ENCODE peak calls at places on chromosomes 5 and 9, in five cellular contexts. K, O, T, E and U are unnamed samples.

GRCh38 chr5:172859966-172860365 is 25.9 kb downstream of the ERGIC1 start:
- DNase-seq in K (no peak), O (no peak), T (no peak), E (peak; percentile 13), U (no peak)

GRCh38 chr5:160021818-160022446 is 13.0 kb downstream of the TTC1 start:
- DNase-seq in O (peak; percentile 71), K (peak; percentile 62), E (peak; percentile 81), T (no peak), U (no peak)

GRCh38 chr9:28758346-28758745 is 1185.1 kb upstream of the C9orf72 start:
- DNase-seq in E (no peak), T (no peak), O (no peak), K (no peak), U (no peak)

GRCh38 chr9:77866882-77867281 is 164.7 kb downstream of the GNAQ start:
- DNase-seq in O (no peak), E (no peak), K (no peak), T (no peak), U (no peak)

GRCh38 chr5:61123145-61123544 is 39.1 kb downstream of the SMIM15 start:
- DNase-seq in K (peak; percentile 27), T (no peak), O (no peak), E (peak; percentile 13), U (no peak)

GRCh38 chr5:39775058-39775457 is 350.3 kb upstream of the DAB2 start:
- DNase-seq in K (no peak), E (peak; percentile 48), O (no peak), T (no peak), U (no peak)

GRCh38 chr9:2809692-2810423 is 34.0 kb downstream of the PUM3 start:
- DNase-seq in T (no peak), O (no peak), K (no peak), E (peak; percentile 29), U (no peak)

GRCh38 chr5:9540791-9541190 is 5.1 kb downstream of the SEMA5A start:
- DNase-seq in T (no peak), O (no peak), E (no peak), K (no peak), U (no peak)

GRCh38 chr5:97181856-97182545 is 1.0 kb downstream of the RIOK2 start:
- DNase-seq in E (no peak), T (no peak), K (no peak), O (no peak), U (no peak)

GRCh38 chr9:35733109-35733541 is 659 bp downstream of the CREB3 start:
- DNase-seq in O (no peak), T (no peak), K (peak; percentile 47), E (peak; percentile 68), U (no peak)

GRCh38 chr9:8420416-8420815 is 620.8 kb upstream of the DMAC1 start:
- DNase-seq in E (no peak), O (no peak), T (no peak), K (no peak), U (no peak)

GRCh38 chr5:170642066-170642735 is 138.4 kb downstream of the KCNIP1 start:
- DNase-seq in K (no peak), T (no peak), O (no peak), E (no peak), U (no peak)

GRCh38 chr5:174532453-174533126 is 191.8 kb upstream of the MSX2 start:
- DNase-seq in O (peak; percentile 41), T (peak; percentile 64), E (peak; percentile 92), K (peak; percentile 77), U (peak; percentile 97)

GRCh38 chr5:62969409-62970120 is 390.9 kb downstream of the LRRC70 start:
- DNase-seq in O (no peak), T (no peak), E (no peak), K (no peak), U (no peak)

GRCh38 chr9:126933334-126933980 is 18.9 kb downstream of the RALGPS1 start:
- DNase-seq in O (no peak), E (no peak), K (no peak), T (no peak), U (no peak)
- H3K4me3 ChIP-seq in O (no peak overlapping the region), E (no peak overlapping the region), K (no peak overlapping the region), T (no peak overlapping the region), U (no peak overlapping the region)

GRCh38 chr9:120431268-120431667 is 148.7 kb downstream of the CDK5RAP2 start:
- DNase-seq in O (no peak), E (no peak), T (no peak), K (no peak), U (no peak)

GRCh38 chr9:120434532-120434931 is 145.4 kb downstream of the CDK5RAP2 start:
- DNase-seq in T (no peak), O (peak; percentile 39), K (no peak), E (no peak), U (no peak)

GRCh38 chr9:120435066-120435465 is 144.9 kb downstream of the CDK5RAP2 start:
- DNase-seq in T (no peak), O (no peak), E (no peak), K (no peak), U (no peak)

GRCh38 chr9:120433701-120434100 is 146.3 kb downstream of the CDK5RAP2 start:
- DNase-seq in O (no peak), E (no peak), T (no peak), K (no peak), U (no peak)

DNA sequence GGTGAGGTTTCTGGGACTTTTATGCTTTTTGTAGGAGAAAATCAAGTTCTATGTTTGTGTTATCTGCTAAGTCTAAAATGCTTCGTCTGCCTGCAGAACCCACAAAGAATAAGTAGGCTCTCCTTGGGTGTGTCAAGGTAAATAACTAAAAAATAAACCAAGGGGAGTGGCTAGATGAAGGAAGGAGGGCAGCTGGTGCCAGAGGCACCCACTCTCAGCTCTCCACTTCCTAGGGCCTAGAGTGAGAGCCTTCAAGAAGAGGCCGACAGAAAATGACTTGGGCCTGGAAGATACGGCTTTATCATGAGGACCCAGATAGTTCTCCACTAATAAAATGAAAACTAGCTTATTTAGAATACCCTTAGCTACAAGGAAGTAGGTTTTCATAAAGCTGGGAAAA is 147.4 kb downstream of the CDK5RAP2 start:
- DNase-seq in O (no peak), E (no peak), K (no peak), T (no peak), U (no peak)
- H3K4me1 ChIP-seq in O (no peaks in the 10 kb centered on the region), E (no peaks in the 10 kb centered on the region), K (no peaks in the 10 kb centered on the region), T (no peaks in the 10 kb centered on the region), U (no peaks in the 10 kb centered on the region)

DNA sequence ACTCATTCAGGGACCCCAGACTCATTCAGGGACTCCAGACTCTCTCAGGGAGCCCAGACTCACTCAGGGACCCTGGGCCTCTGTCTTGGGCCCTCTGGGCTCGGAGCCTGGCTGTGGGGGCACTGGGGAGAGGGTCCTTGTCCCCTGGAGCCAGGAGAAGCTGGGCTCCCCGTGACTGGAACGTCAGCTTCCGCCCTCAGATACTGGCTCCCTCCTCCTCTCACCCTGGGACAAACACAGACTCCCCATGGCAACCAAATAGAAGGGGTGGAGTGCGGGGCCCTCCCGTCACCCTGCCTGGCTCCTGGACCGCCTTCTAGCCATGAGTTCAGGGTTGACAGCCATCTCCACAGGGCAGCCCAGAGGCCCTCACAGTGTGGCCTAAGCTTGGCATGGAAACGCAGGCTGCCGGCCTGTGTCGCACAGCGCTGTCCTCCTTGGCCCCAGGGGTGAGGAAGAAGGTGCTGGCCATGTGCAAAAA is 27.6 kb downstream of the ZDHHC11B start:
- DNase-seq in E (no peak), T (no peak), K (peak; percentile 49), O (no peak), U (no peak)
- H3K4me3 ChIP-seq in E (no peak overlapping the region), T (no peak overlapping the region), K (no peak overlapping the region), O (no peak overlapping the region), U (no peak overlapping the region)

GRCh38 chr9:105027082-105027481 is 99.1 kb upstream of the ABCA1 start:
- DNase-seq in O (no peak), T (no peak), E (no peak), K (no peak), U (no peak)

GRCh38 chr9:105030285-105030684 is 102.3 kb upstream of the ABCA1 start:
- DNase-seq in K (no peak), E (no peak), O (no peak), T (no peak), U (no peak)

GRCh38 chr9:105023788-105024187 is 95.8 kb upstream of the ABCA1 start:
- DNase-seq in K (no peak), E (no peak), O (no peak), T (no peak), U (no peak)

GRCh38 chr9:105024529-105024928 is 96.6 kb upstream of the ABCA1 start:
- DNase-seq in E (no peak), O (no peak), T (no peak), K (no peak), U (no peak)

DNA sequence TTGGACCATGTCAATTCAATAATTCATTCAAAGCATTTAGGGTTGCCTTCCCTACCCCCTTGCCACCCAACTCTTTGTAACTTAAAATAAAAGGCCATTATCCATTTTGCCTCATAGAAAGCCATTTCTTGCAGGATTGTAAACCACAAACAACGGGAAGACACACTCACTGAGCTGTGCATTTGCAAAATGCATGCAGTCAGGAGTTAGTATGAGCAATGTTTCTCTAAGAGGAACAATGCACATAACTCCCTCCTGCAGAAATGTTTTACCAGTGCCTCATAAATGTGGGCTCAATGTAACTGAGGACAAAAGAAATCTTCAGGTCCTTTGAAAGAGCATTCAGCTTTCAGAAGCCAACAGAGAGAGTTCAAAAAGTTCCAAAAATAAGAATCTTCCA is 98.5 kb upstream of the ABCA1 start:
- DNase-seq in K (no peak), T (no peak), E (peak; percentile 21), O (no peak), U (no peak)
- H3K4me1 ChIP-seq in K (peaks cover 7% of the 10 kb centered on the region), T (no peaks in the 10 kb centered on the region), E (no peaks in the 10 kb centered on the region), O (no peaks in the 10 kb centered on the region), U (no peaks in the 10 kb centered on the region)

DNA sequence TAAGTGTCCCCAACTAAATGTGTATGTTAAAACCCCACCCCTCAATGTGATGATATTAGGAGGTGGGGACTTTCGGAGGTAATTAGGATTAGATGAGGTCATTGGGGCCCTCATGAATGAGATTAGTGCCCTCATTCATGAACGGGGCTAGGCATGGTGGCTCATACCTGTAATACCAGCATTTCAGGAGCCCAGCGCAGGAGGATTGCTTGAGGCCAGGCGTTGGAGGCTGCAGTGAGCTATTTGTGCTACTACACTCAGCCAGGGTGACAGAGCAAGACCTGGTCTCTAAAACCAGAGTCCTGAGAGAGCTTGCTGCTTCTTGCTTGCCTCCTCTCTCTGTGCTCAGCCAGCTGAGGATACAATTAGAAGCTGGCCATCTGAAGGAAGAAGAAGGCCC is 62.1 kb upstream of the HSPA9 start:
- DNase-seq in O (no peak), E (no peak), T (no peak), K (no peak), U (no peak)
- H3K4me3 ChIP-seq in O (no peak overlapping the region), E (no peak overlapping the region), T (no peak overlapping the region), K (no peak overlapping the region), U (no peak overlapping the region)

GRCh38 chr5:123949043-123949804 is 437.2 kb downstream of the CSNK1G3 start:
- DNase-seq in E (no peak), O (no peak), T (no peak), K (no peak), U (no peak)

GRCh38 chr5:123949807-123950206 is 437.8 kb downstream of the CSNK1G3 start:
- DNase-seq in O (no peak), K (no peak), E (no peak), T (no peak), U (no peak)

GRCh38 chr5:123947797-123948196 is 435.8 kb downstream of the CSNK1G3 start:
- DNase-seq in K (no peak), O (no peak), T (no peak), E (no peak), U (no peak)

GRCh38 chr5:123950701-123951100 is 438.7 kb downstream of the CSNK1G3 start:
- DNase-seq in K (no peak), E (peak; percentile 17), T (no peak), O (no peak), U (no peak)

GRCh38 chr5:123951204-123951977 is 439.4 kb downstream of the CSNK1G3 start:
- DNase-seq in O (no peak), T (no peak), E (peak; percentile 86), K (no peak), U (no peak)
- H3K4me1 ChIP-seq in O (no peaks in the 10 kb centered on the region), T (no peaks in the 10 kb centered on the region), E (peaks cover 16% of the 10 kb centered on the region), K (no peaks in the 10 kb centered on the region), U (peaks cover 18% of the 10 kb centered on the region)